ENCODE peak calls at places on chromosomes 3 and 15, in ten cellular contexts. A is transverse colon, L is K562, U is HepG2, C is A549, E is ovary, K is tibial nerve, R is stomach, Q is sigmoid colon, Y is GM12878. F is an unnamed sample.

GRCh38 chr15:101174152-101174920 is 77.5 kb downstream of the CHSY1 start:
- DNase-seq in A (no peak), L (no peak), U (no peak), C (no peak), E (no peak), K (no peak), R (no peak), Q (no peak), Y (no peak), F (no peak)

GRCh38 chr3:100106531-100107155 is 7.7 kb downstream of the FILIP1L start:
- DNase-seq in A (no peak), L (no peak), U (no peak), C (no peak), E (no peak), K (no peak), R (no peak), Q (no peak), Y (no peak), F (no peak)

GRCh38 chr3:17605032-17605431 is 137.4 kb downstream of the TBC1D5 start:
- DNase-seq in A (no peak), L (no peak), U (peak), C (peak), E (no peak), K (no peak), R (no peak), Q (no peak), Y (no peak), F (no peak)

GRCh38 chr3:42106646-42107045 is 15.5 kb downstream of the TRAK1 start:
- DNase-seq in A (no peak), L (no peak), U (no peak), C (no peak), E (no peak), K (no peak), R (no peak), Q (no peak), Y (no peak), F (no peak)

GRCh38 chr15:22968356-22968755 is 11.8 kb downstream of the CYFIP1 start:
- DNase-seq in A (no peak), L (no peak), U (no peak), C (peak), E (no peak), K (no peak), R (no peak), Q (peak), Y (no peak), F (no peak)

GRCh38 chr3:47082519-47082918 is 81.4 kb downstream of the SETD2 start:
- DNase-seq in A (no peak), L (no peak), U (no peak), C (no peak), E (no peak), K (no peak), R (no peak), Q (no peak), Y (peak), F (no peak)

GRCh38 chr15:48447657-48448056 is 116.4 kb downstream of the DUT start:
- DNase-seq in A (no peak), L (no peak), U (no peak), C (no peak), E (no peak), K (no peak), R (no peak), Q (no peak), Y (no peak), F (no peak)

GRCh38 chr3:49422379-49423248 is at the start of gene AMT:
- DNase-seq in A (peak), L (no peak), U (peak), C (no peak), E (peak), K (no peak), R (peak), Q (no peak), Y (no peak), F (peak)

GRCh38 chr15:82674873-82675272 is 27.7 kb upstream of the CPEB1 start:
- DNase-seq in A (no peak), L (no peak), U (no peak), C (no peak), E (no peak), K (no peak), R (no peak), Q (no peak), Y (no peak), F (no peak)

GRCh38 chr3:37816271-37816670 is 45.4 kb upstream of the CTDSPL start:
- DNase-seq in A (no peak), L (no peak), U (no peak), C (no peak), E (no peak), K (no peak), R (no peak), Q (no peak), Y (no peak), F (no peak)

GRCh38 chr3:23455775-23456174 is 252.6 kb downstream of the UBE2E2 start:
- DNase-seq in A (no peak), L (no peak), U (no peak), C (peak), E (no peak), K (no peak), R (no peak), Q (no peak), Y (no peak), F (no peak)

GRCh38 chr15:29089731-29090616 is 179.6 kb downstream of the NSMCE3 start:
- DNase-seq in A (no peak), L (no peak), U (no peak), C (no peak), E (no peak), K (no peak), R (no peak), Q (peak), Y (no peak), F (no peak)

GRCh38 chr3:9074079-9074478 is 110.8 kb upstream of the RAD18 start:
- DNase-seq in A (no peak), L (no peak), U (no peak), C (no peak), E (no peak), K (no peak), R (no peak), Q (peak), Y (no peak), F (no peak)

GRCh38 chr3:143358793-143359491 is 239.4 kb downstream of the CHST2 start:
- DNase-seq in A (no peak), L (no peak), U (no peak), C (no peak), E (no peak), K (no peak), R (no peak), Q (no peak), Y (no peak), F (no peak)

GRCh38 chr15:55990516-55990915 is 2.9 kb downstream of the NEDD4 start:
- DNase-seq in A (no peak), L (no peak), U (no peak), C (no peak), E (no peak), K (no peak), R (no peak), Q (no peak), Y (no peak), F (no peak)

GRCh38 chr3:168040624-168041208 is 55.0 kb downstream of the GOLIM4 start:
- DNase-seq in A (no peak), L (no peak), U (peak), C (peak), E (no peak), K (no peak), R (no peak), Q (no peak), Y (no peak), F (peak)

GRCh38 chr15:64092864-64093626 is 593 bp downstream of the CIAO2A start:
- DNase-seq in A (peak), L (peak), U (peak), C (peak), E (peak), K (no peak), R (peak), Q (no peak), Y (no peak), F (peak)

GRCh38 chr3:170080605-170081004 is 42.8 kb downstream of the GPR160 start:
- DNase-seq in A (no peak), L (no peak), U (peak), C (no peak), E (no peak), K (no peak), R (no peak), Q (no peak), Y (no peak), F (no peak)

GRCh38 chr3:138036572-138036971 is 26.6 kb downstream of the CLDN18 start:
- DNase-seq in A (no peak), L (no peak), U (no peak), C (no peak), E (no peak), K (no peak), R (no peak), Q (no peak), Y (peak), F (no peak)

GRCh38 chr3:18079739-18080138 is 337.3 kb upstream of the TBC1D5 start:
- DNase-seq in A (no peak), L (no peak), U (no peak), C (no peak), E (no peak), K (no peak), R (no peak), Q (no peak), Y (no peak), F (no peak)

GRCh38 chr3:46756642-46757041 is 39.0 kb upstream of the PRSS50 start:
- DNase-seq in A (no peak), L (peak), U (no peak), C (no peak), E (no peak), K (no peak), R (no peak), Q (no peak), Y (no peak), F (no peak)

GRCh38 chr3:13634615-13635014 is 85.7 kb downstream of the FBLN2 start:
- DNase-seq in A (no peak), L (no peak), U (no peak), C (no peak), E (no peak), K (no peak), R (no peak), Q (no peak), Y (no peak), F (no peak)

GRCh38 chr3:83092521-83093221 is 1331.2 kb upstream of the GBE1 start:
- DNase-seq in A (no peak), L (no peak), U (no peak), C (no peak), E (no peak), K (no peak), R (peak), Q (no peak), Y (no peak), F (no peak)

GRCh38 chr15:91555307-91555706 is 298.2 kb upstream of the SLCO3A1 start:
- DNase-seq in A (no peak), L (no peak), U (no peak), C (peak), E (no peak), K (no peak), R (no peak), Q (no peak), Y (no peak), F (no peak)

GRCh38 chr3:123082370-123083065 is 15.7 kb downstream of the PDIA5 start:
- DNase-seq in A (no peak), L (no peak), U (no peak), C (no peak), E (no peak), K (no peak), R (no peak), Q (no peak), Y (peak), F (no peak)

GRCh38 chr3:98918586-98918985 is 17.1 kb upstream of the DCBLD2 start:
- DNase-seq in A (no peak), L (no peak), U (no peak), C (no peak), E (no peak), K (no peak), R (no peak), Q (no peak), Y (no peak), F (no peak)

GRCh38 chr3:146972726-146973125 is 367.6 kb upstream of the PLSCR5 start:
- DNase-seq in A (no peak), L (no peak), U (no peak), C (no peak), E (no peak), K (no peak), R (no peak), Q (no peak), Y (no peak), F (no peak)

GRCh38 chr3:107221856-107222255 is 155.4 kb upstream of the CCDC54 start:
- DNase-seq in A (no peak), L (no peak), U (no peak), C (no peak), E (no peak), K (no peak), R (no peak), Q (no peak), Y (no peak), F (no peak)

GRCh38 chr3:63961891-63962290 is 49.7 kb upstream of the SCAANT1 start:
- DNase-seq in A (no peak), L (peak), U (peak), C (peak), E (no peak), K (no peak), R (no peak), Q (no peak), Y (no peak), F (peak)

GRCh38 chr3:190194506-190194905 is 73.8 kb upstream of the P3H2 start:
- DNase-seq in A (no peak), L (no peak), U (no peak), C (no peak), E (no peak), K (no peak), R (no peak), Q (no peak), Y (no peak), F (no peak)

GRCh38 chr3:72004749-72005292 is 219.9 kb upstream of the PROK2 start:
- DNase-seq in A (no peak), L (peak), U (no peak), C (no peak), E (no peak), K (no peak), R (no peak), Q (no peak), Y (no peak), F (no peak)

DNA sequence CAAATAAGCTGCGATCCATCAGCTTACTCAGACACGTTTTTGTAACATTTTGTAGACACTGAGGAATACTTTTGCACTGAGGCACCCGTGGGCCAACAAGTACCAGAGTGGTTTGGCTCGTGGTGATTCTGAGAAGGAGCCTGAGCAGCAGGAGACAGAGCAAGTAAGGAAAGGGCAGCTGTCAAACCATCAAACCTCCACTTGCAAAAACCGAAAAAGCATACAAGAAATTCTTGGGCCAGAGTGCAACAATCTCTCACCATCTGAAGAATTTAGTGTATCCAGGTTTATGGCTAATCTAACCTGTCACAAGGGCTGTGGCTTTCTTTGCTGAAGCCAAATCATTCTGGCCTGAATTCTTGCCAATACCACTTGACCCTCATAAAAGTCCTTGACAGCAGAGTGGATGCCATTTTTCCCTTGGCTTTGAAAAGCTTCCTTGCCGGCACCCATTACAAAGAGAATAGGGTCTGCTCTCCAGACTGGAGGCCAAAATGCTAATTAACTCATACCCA is 56.7 kb downstream of the MYO1E start:
- DNase-seq in A (no peak), L (no peak), U (no peak), C (no peak), E (no peak), K (no peak), R (no peak), Q (no peak), Y (no peak), F (no peak)
- TF ChIP-seq EP300 in A (no peak), L (no peak), U (no peak), C (no peak), E (no peak), K (no peak), R (no peak), Q (no peak), Y (no peak), F (no peak)

DNA sequence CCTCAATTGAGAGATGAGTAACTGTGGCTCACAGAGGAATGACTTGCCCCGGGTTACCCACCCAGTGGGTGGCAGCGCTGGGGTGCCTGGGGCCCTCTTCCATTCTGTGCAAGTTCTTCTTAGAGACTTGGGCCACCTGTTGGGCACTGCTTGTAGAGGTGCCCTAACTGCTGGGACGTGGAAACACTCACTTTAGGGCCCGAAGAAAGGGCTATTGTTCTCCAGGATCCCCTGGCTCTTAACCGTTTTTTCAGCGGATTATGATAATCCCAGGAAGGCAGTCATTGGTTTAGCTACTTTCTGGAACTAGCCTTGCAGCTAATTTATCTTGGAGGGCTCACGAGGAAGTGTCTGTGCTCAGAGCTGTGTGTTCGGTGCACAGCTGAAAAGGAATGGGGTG is 66.0 kb upstream of the GCNT3 start:
- DNase-seq in A (no peak), L (no peak), U (peak), C (no peak), E (no peak), K (no peak), R (no peak), Q (peak), Y (no peak), F (no peak)
- TF ChIP-seq EP300 in A (no peak), L (no peak), U (no peak), C (no peak), E (no peak), K (no peak), R (no peak), Q (no peak), Y (no peak), F (no peak)

DNA sequence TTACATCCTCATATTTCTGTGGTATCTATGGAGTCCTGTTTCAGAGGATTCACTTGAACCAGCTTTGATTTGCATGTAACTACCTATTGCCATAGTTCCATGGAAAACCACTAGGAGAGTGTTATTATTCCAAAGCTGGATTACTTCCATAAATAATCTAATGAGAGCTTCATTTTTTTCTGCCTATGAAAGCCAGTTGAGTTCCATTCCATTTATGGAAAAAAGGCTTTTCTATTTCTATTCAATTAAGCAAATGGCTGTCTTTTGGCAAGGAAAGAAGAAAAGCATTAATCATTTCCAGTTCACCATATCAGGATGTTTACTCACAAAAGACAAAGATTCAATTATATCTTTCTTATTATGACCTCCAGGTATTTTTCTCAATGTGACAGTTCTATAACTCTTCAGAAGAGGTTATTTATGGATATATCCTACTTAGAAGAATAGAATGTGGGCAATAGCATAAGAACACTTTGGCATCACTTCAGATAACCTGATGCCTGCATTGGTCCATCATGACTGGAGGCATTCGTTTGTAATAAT is 259.9 kb upstream of the ZPLD1 start:
- DNase-seq in A (no peak), L (no peak), U (no peak), C (peak), E (no peak), K (no peak), R (no peak), Q (no peak), Y (no peak), F (no peak)
- TF ChIP-seq EP300 in A (no peak), L (no peak), U (no peak), C (no peak), E (no peak), K (no peak), R (no peak), Q (no peak), Y (no peak), F (peak)

DNA sequence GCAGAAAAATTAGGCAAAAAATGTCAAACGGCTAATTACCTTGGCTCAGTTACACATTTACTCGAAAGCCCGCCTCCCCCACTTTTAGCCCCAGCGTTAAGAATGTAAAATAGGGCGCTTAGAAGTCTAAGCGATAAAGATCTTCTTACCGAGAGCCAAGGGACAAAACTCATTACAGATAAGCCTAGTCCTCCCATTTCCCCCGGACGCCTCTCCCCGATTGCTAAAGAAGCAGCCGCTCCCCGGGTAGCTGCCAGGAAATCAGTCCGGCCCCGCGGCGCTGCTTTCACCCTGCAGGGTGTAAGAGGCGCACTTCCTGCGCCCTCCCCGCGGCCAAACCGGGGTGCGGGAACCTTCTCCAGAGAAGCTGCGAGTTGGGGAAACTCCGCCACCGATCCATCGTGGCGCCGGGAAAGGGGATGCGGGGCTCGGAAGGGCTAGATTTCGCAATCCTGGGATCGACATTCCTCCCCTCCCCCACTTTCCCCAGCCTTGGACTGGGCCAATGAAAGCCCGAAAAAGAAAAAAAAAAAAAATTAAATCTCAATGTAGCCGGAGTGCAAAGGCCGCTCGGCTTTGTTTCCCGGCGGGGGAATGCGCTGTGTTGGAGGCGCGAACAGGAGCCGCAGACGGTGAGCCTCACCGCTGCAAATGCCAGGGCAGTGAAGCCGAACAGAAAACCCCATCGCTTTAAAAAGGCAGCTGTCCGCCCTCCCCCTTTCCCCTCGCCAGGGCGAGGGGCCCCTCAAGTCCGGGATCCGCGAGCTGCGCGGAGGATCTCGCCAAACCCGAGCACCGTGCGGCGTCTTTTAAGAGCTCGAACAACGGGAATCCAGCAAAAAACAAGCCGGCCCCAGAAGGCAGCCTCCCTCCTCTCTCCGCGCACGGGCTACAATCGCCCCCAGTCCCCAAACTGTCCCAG is 658 bp upstream of the PTPRG start:
- DNase-seq in A (peak), L (no peak), U (peak), C (peak), E (peak), K (peak), R (peak), Q (peak), Y (no peak), F (peak)
- TF ChIP-seq EP300 in A (no peak), L (no peak), U (no peak), C (no peak), E (no peak), K (peak), R (peak), Q (no peak), Y (no peak), F (no peak)

GRCh38 chr3:155744626-155745324 is at the start of gene PLCH1:
- DNase-seq in A (peak), L (peak), U (peak), C (peak), E (peak), K (peak), R (peak), Q (peak), Y (no peak), F (peak)
- TF ChIP-seq EP300 in A (no peak), L (peak), U (no peak), C (no peak), E (no peak), K (peak), R (no peak), Q (no peak), Y (no peak), F (peak)

GRCh38 chr15:59094077-59094476 is 10.9 kb upstream of the CCNB2 start:
- DNase-seq in A (no peak), L (no peak), U (no peak), C (no peak), E (no peak), K (no peak), R (no peak), Q (no peak), Y (no peak), F (no peak)

GRCh38 chr15:59099162-59099685 is 5.7 kb upstream of the CCNB2 start:
- DNase-seq in A (no peak), L (no peak), U (no peak), C (no peak), E (no peak), K (no peak), R (no peak), Q (no peak), Y (no peak), F (no peak)

DNA sequence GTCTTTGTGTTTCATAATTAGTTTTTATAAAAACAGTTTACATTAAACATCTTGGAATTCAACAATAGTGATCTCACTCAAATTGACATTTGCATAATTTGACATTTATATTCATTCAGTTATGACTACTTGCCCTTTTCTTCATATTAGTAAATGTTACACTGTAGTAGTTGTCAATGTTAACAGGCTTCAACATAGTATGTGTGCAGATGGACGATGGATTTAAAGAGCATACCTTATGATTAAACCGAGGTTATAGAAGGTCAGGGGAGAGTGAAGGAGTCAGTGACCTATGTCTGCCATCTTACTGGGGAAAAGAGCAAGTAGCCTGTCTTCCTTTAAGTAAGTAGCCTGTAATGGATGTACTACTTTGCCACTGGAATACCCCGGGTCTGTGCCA is 8.5 kb upstream of the CCNB2 start:
- DNase-seq in A (no peak), L (no peak), U (no peak), C (no peak), E (no peak), K (no peak), R (no peak), Q (no peak), Y (no peak), F (no peak)
- TF ChIP-seq EP300 in A (no peak), L (no peak), U (no peak), C (no peak), E (no peak), K (no peak), R (no peak), Q (no peak), Y (no peak), F (no peak)

F was measured in SK-N-SH.